ENCODE peak calls at places on chromosomes 12 and 14, in five cellular contexts. B is brain microvascular endothelial cell, D is HT1080, H is NCI-H2029, U is GM19239. K is an unnamed sample.

GRCh38 chr14:93937519-93937918 is 10.4 kb downstream of the FAM181A start:
- DNase-seq in U (no peak), H (no peak), B (no peak), D (no peak), K (no peak)

GRCh38 chr12:14257303-14257733 is 108.2 kb upstream of the ATF7IP start:
- DNase-seq in B (no peak), H (no peak), U (no peak), D (no peak), K (no peak)

GRCh38 chr12:21526053-21526452 is at the start of gene SPX:
- DNase-seq in H (no peak), D (peak; percentile 17), B (peak; percentile 22), U (no peak), K (no peak)

GRCh38 chr12:45549503-45549902 is 180.0 kb upstream of the ARID2 start:
- DNase-seq in D (no peak), U (no peak), H (no peak), B (no peak), K (no peak)

GRCh38 chr12:2462087-2462486 is 332.7 kb upstream of the FKBP4 start:
- DNase-seq in B (no peak), H (no peak), D (no peak), U (no peak), K (no peak)

GRCh38 chr14:56199095-56199975 is 81.1 kb downstream of the PELI2 start:
- DNase-seq in D (peak; percentile 87), U (no peak), B (peak; percentile 99), H (peak; percentile 69), K (peak; percentile 79)

GRCh38 chr12:7142809-7143465 is 12.8 kb downstream of the CLSTN3 start:
- DNase-seq in U (no peak), B (no peak), D (no peak), H (no peak), K (no peak)

GRCh38 chr14:35220920-35221319 is 71.3 kb upstream of the PSMA6 start:
- DNase-seq in U (no peak), D (no peak), H (no peak), B (no peak), K (no peak)

GRCh38 chr12:114011711-114012110 is 45.6 kb upstream of the RBM19 start:
- DNase-seq in B (no peak), U (no peak), D (no peak), H (peak; percentile 68), K (no peak)

GRCh38 chr12:111428081-111428727 is 22.5 kb downstream of the SH2B3 start:
- DNase-seq in H (no peak), B (no peak), U (no peak), D (no peak), K (no peak)

GRCh38 chr14:93295541-93296220 is 37.2 kb downstream of the BTBD7 start:
- DNase-seq in B (no peak), D (no peak), U (no peak), H (no peak), K (no peak)

GRCh38 chr12:118436002-118436724 is 59.8 kb downstream of the SUDS3 start:
- DNase-seq in D (peak; percentile 13), U (no peak), H (no peak), B (peak; percentile 2), K (no peak)

GRCh38 chr12:59079029-59079428 is 158.7 kb upstream of the LRIG3 start:
- DNase-seq in B (no peak), H (no peak), D (no peak), U (no peak), K (no peak)

K was measured in A172.